ENCODE peak calls at places on chromosomes 13 and 19, in eight cellular contexts. W, R, J, Y, D, G, H and U are unnamed samples.

GRCh38 chr19:20964798-20965197 is 41.7 kb downstream of the ZNF85 start:
- DNase-seq in W (peak), R (no peak), J (peak), Y (no peak), D (no peak), G (no peak), H (no peak), U (no peak)

GRCh38 chr13:68272652-68273051 is 1042.5 kb upstream of the PCDH9 start:
- DNase-seq in W (no peak), R (no peak), J (no peak), Y (no peak), D (no peak), G (no peak), H (no peak), U (no peak)

GRCh38 chr19:52234406-52234805 is 35.0 kb upstream of the ZNF766 start:
- DNase-seq in W (no peak), R (no peak), J (no peak), Y (no peak), D (no peak), G (no peak), H (no peak), U (no peak)

GRCh38 chr13:43146400-43146799 is 123.0 kb downstream of the DNAJC15 start:
- DNase-seq in W (no peak), R (no peak), J (no peak), Y (no peak), D (no peak), G (no peak), H (no peak), U (no peak)

GRCh38 chr13:37074703-37075102 is 15.2 kb upstream of the SUPT20H start:
- DNase-seq in W (no peak), R (peak), J (peak), Y (no peak), D (peak), G (peak), H (no peak), U (no peak)

GRCh38 chr19:17005000-17005399 is 21.6 kb downstream of the CPAMD8 start:
- DNase-seq in W (no peak), R (no peak), J (no peak), Y (no peak), D (no peak), G (no peak), H (no peak), U (no peak)

GRCh38 chr19:10855879-10856522 is 7.8 kb downstream of the C19orf38 start:
- DNase-seq in W (no peak), R (peak), J (peak), Y (no peak), D (no peak), G (no peak), H (no peak), U (no peak)

GRCh38 chr19:36032251-36033104 is at the start of gene CLIP3:
- DNase-seq in W (peak), R (no peak), J (peak), Y (no peak), D (peak), G (peak), H (peak), U (peak)

GRCh38 chr19:7705387-7706187 is 3.7 kb upstream of the FCER2 start:
- DNase-seq in W (peak), R (no peak), J (no peak), Y (peak), D (no peak), G (no peak), H (no peak), U (peak)

GRCh38 chr13:41222259-41222852 is 28.0 kb upstream of the KBTBD7 start:
- DNase-seq in W (peak), R (peak), J (peak), Y (peak), D (peak), G (peak), H (peak), U (peak)

GRCh38 chr19:12260861-12261260 is 33.8 kb downstream of the ZNF44 start:
- DNase-seq in W (no peak), R (no peak), J (no peak), Y (no peak), D (no peak), G (no peak), H (no peak), U (no peak)

GRCh38 chr19:12638611-12639182 is 27.8 kb downstream of the MAN2B1 start:
- DNase-seq in W (no peak), R (no peak), J (no peak), Y (no peak), D (no peak), G (no peak), H (no peak), U (no peak)

GRCh38 chr13:99366075-99366987 is 59.1 kb upstream of the GPR183 start:
- DNase-seq in W (no peak), R (no peak), J (no peak), Y (no peak), D (no peak), G (no peak), H (no peak), U (no peak)

GRCh38 chr13:106407338-106407737 is 128.1 kb downstream of the EFNB2 start:
- DNase-seq in W (no peak), R (peak), J (no peak), Y (no peak), D (peak), G (no peak), H (no peak), U (no peak)

GRCh38 chr13:44317752-44318550 is 55.7 kb upstream of the SERP2 start:
- DNase-seq in W (no peak), R (peak), J (no peak), Y (no peak), D (peak), G (no peak), H (no peak), U (no peak)

GRCh38 chr13:98411617-98412310 is 165.1 kb downstream of the STK24 start:
- DNase-seq in W (no peak), R (no peak), J (no peak), Y (no peak), D (no peak), G (no peak), H (no peak), U (no peak)

GRCh38 chr13:43537124-43537523 is 249.6 kb downstream of the ENOX1 start:
- DNase-seq in W (no peak), R (no peak), J (no peak), Y (no peak), D (no peak), G (no peak), H (no peak), U (no peak)

GRCh38 chr13:34941835-34942731 is at the start of gene NBEA:
- DNase-seq in W (peak), R (peak), J (peak), Y (peak), D (peak), G (peak), H (peak), U (peak)

GRCh38 chr13:101695870-101696516 is 243.5 kb downstream of the ITGBL1 start:
- DNase-seq in W (no peak), R (no peak), J (no peak), Y (no peak), D (no peak), G (no peak), H (no peak), U (no peak)

GRCh38 chr19:16191216-16191908 is 6.2 kb downstream of the FAM32A start:
- DNase-seq in W (no peak), R (no peak), J (peak), Y (no peak), D (no peak), G (no peak), H (no peak), U (no peak)